ENCODE peak calls at places on chromosomes 16 and 17, in seven cellular contexts. P is stimulated activated naive CD4-positive, alpha-beta T cell; F is NCI-H2171; L is HFFc6; Y is HTR-8/SVneo; Q is effector memory CD4-positive, alpha-beta T cell; T is astrocyte of the hippocampus. S is an unnamed sample.

GRCh38 chr17:5434984-5435383 is 4.0 kb downstream of the C1QBP start:
- DNase-seq in P (no peak), F (no peak), L (no peak), Y (no peak), Q (no peak), T (no peak), S (no peak)

GRCh38 chr17:7234100-7235012 is at the start of gene DVL2:
- DNase-seq in P (peak), F (peak), L (peak), Y (peak), Q (peak), T (peak), S (peak)

GRCh38 chr17:39813631-39814030 is 50.5 kb downstream of the IKZF3 start:
- DNase-seq in P (peak), F (no peak), L (no peak), Y (no peak), Q (peak), T (no peak), S (no peak)

GRCh38 chr16:69925311-69925710 is 25.8 kb upstream of the CLEC18A start:
- DNase-seq in P (no peak), F (no peak), L (no peak), Y (no peak), Q (no peak), T (no peak), S (no peak)

GRCh38 chr16:58062821-58063220 is 37.3 kb downstream of the MMP15 start:
- DNase-seq in P (no peak), F (no peak), L (no peak), Y (no peak), Q (no peak), T (no peak), S (no peak)

GRCh38 chr16:86701286-86701975 is 123.1 kb downstream of the FOXL1 start:
- DNase-seq in P (no peak), F (no peak), L (no peak), Y (no peak), Q (no peak), T (no peak), S (no peak)

GRCh38 chr17:83008526-83008925 is 70.9 kb upstream of the METRNL start:
- DNase-seq in P (no peak), F (no peak), L (no peak), Y (no peak), Q (no peak), T (no peak), S (no peak)

GRCh38 chr17:67245694-67246397 is 850 bp upstream of the HELZ start:
- DNase-seq in P (peak), F (no peak), L (no peak), Y (peak), Q (peak), T (peak), S (no peak)

GRCh38 chr16:10552998-10553491 is 27.4 kb downstream of the EMP2 start:
- DNase-seq in P (peak), F (no peak), L (no peak), Y (no peak), Q (no peak), T (no peak), S (no peak)

GRCh38 chr17:39765766-39766165 is 28.0 kb downstream of the GRB7 start:
- DNase-seq in P (no peak), F (no peak), L (no peak), Y (no peak), Q (no peak), T (no peak), S (no peak)

GRCh38 chr16:88618182-88618955 is 20.0 kb upstream of the IL17C start:
- DNase-seq in P (no peak), F (no peak), L (no peak), Y (no peak), Q (no peak), T (no peak), S (peak)

GRCh38 chr17:76085066-76085730 is 6.2 kb downstream of the ZACN start:
- DNase-seq in P (no peak), F (no peak), L (no peak), Y (no peak), Q (no peak), T (no peak), S (no peak)

GRCh38 chr17:16989230-16989952 is 17.5 kb upstream of the TNFRSF13B start:
- DNase-seq in P (peak), F (no peak), L (no peak), Y (no peak), Q (no peak), T (no peak), S (no peak)

GRCh38 chr16:1918312-1918889 is at the start of gene HS3ST6:
- DNase-seq in P (no peak), F (no peak), L (no peak), Y (no peak), Q (no peak), T (no peak), S (no peak)

GRCh38 chr16:424033-424622 is 1.3 kb upstream of the RAB11FIP3 start:
- DNase-seq in P (no peak), F (no peak), L (peak), Y (peak), Q (no peak), T (peak), S (peak)

GRCh38 chr16:63806794-63807506 is 1314.9 kb downstream of the CDH11 start:
- DNase-seq in P (no peak), F (no peak), L (no peak), Y (no peak), Q (no peak), T (no peak), S (no peak)

GRCh38 chr17:81651692-81652091 is 4.7 kb downstream of the PDE6G start:
- DNase-seq in P (no peak), F (no peak), L (peak), Y (peak), Q (no peak), T (peak), S (peak)

GRCh38 chr17:20122236-20122879 is 113.2 kb downstream of the SPECC1 start:
- DNase-seq in P (no peak), F (no peak), L (no peak), Y (no peak), Q (no peak), T (no peak), S (no peak)

GRCh38 chr16:65117701-65118448 is 4.0 kb downstream of the CDH11 start:
- DNase-seq in P (no peak), F (peak), L (peak), Y (peak), Q (no peak), T (peak), S (peak)

GRCh38 chr16:23729503-23730424 is 16.7 kb upstream of the ERN2 start:
- DNase-seq in P (no peak), F (no peak), L (no peak), Y (no peak), Q (no peak), T (peak), S (peak)

GRCh38 chr16:969508-970378 is 1.0 kb downstream of the LMF1 start:
- DNase-seq in P (no peak), F (no peak), L (no peak), Y (no peak), Q (no peak), T (peak), S (peak)

GRCh38 chr16:22098538-22099255 is 6.4 kb downstream of the VWA3A start:
- DNase-seq in P (peak), F (peak), L (peak), Y (peak), Q (no peak), T (peak), S (peak)

GRCh38 chr17:12180644-12181261 is 160.1 kb downstream of the MAP2K4 start:
- DNase-seq in P (no peak), F (peak), L (peak), Y (peak), Q (no peak), T (peak), S (peak)

GRCh38 chr16:23940111-23940510 is 104.3 kb downstream of the PRKCB start:
- DNase-seq in P (no peak), F (no peak), L (no peak), Y (no peak), Q (no peak), T (no peak), S (no peak)

GRCh38 chr17:69245617-69246016 is 17.0 kb upstream of the ABCA10 start:
- DNase-seq in P (no peak), F (no peak), L (no peak), Y (no peak), Q (no peak), T (no peak), S (no peak)

GRCh38 chr16:66580605-66581209 is 1.4 kb downstream of the CMTM2 start:
- DNase-seq in P (no peak), F (no peak), L (peak), Y (peak), Q (no peak), T (peak), S (peak)

GRCh38 chr17:13415877-13416416 is 185.8 kb downstream of the HS3ST3A1 start:
- DNase-seq in P (no peak), F (no peak), L (peak), Y (peak), Q (no peak), T (peak), S (peak)

GRCh38 chr16:68786685-68787418 is 49.8 kb downstream of the CDH1 start:
- DNase-seq in P (no peak), F (peak), L (no peak), Y (no peak), Q (no peak), T (peak), S (peak)

GRCh38 chr17:7884581-7885356 is 3.8 kb upstream of the CHD3 start:
- DNase-seq in P (peak), F (no peak), L (no peak), Y (peak), Q (peak), T (peak), S (no peak)

GRCh38 chr16:24988137-24988535 is 27.0 kb downstream of the ARHGAP17 start:
- DNase-seq in P (no peak), F (no peak), L (peak), Y (no peak), Q (no peak), T (no peak), S (no peak)

GRCh38 chr16:71428883-71429282 is 13.0 kb downstream of the TLE7 start:
- DNase-seq in P (no peak), F (no peak), L (peak), Y (peak), Q (no peak), T (no peak), S (peak)

GRCh38 chr16:23362460-23363317 is 60.6 kb downstream of the SCNN1B start:
- DNase-seq in P (no peak), F (peak), L (no peak), Y (no peak), Q (no peak), T (no peak), S (no peak)

GRCh38 chr16:56932588-56933265 is 785 bp downstream of the HERPUD1 start:
- DNase-seq in P (peak), F (no peak), L (peak), Y (peak), Q (no peak), T (peak), S (peak)

GRCh38 chr17:66364508-66365203 is 62.2 kb downstream of the PRKCA start:
- DNase-seq in P (no peak), F (no peak), L (no peak), Y (no peak), Q (no peak), T (no peak), S (no peak)

GRCh38 chr17:63082952-63083351 is 116.9 kb downstream of the TANC2 start:
- DNase-seq in P (no peak), F (no peak), L (peak), Y (peak), Q (no peak), T (no peak), S (peak)

GRCh38 chr16:11538880-11539279 is 47.8 kb downstream of the LITAF start:
- DNase-seq in P (no peak), F (no peak), L (no peak), Y (no peak), Q (no peak), T (no peak), S (no peak)

GRCh38 chr17:5526821-5527598 is 40.6 kb downstream of the MIS12 start:
- DNase-seq in P (no peak), F (peak), L (peak), Y (peak), Q (no peak), T (peak), S (peak)